ENCODE peak calls at places on chromosomes 5 and 9, in six cellular contexts. N, F, X, C, M and J are unnamed samples.

GRCh38 chr5:154287136-154287535 is 96.6 kb downstream of the GALNT10 start:
- DNase-seq in C (no peak), F (peak; percentile 87), M (no peak), X (peak; percentile 78), N (no peak), J (no peak)

GRCh38 chr5:57042524-57042931 is 90.6 kb upstream of the MIER3 start:
- DNase-seq in M (no peak), F (no peak), C (no peak), N (no peak), X (no peak), J (no peak)

GRCh38 chr5:21152611-21153010 is 1164.6 kb upstream of the CDH18 start:
- DNase-seq in C (no peak), M (no peak), F (peak; percentile 0), N (no peak), X (no peak), J (no peak)

GRCh38 chr5:73818357-73818756 is 192.4 kb downstream of the ARHGEF28 start:
- DNase-seq in C (no peak), N (no peak), M (no peak), X (no peak), F (peak; percentile 90), J (no peak)

GRCh38 chr5:122668552-122668951 is 106.3 kb upstream of the SNX2 start:
- DNase-seq in M (no peak), X (no peak), F (no peak), N (no peak), C (no peak), J (no peak)

GRCh38 chr9:71684566-71684965 is 83.7 kb downstream of the CEMIP2 start:
- DNase-seq in X (no peak), M (no peak), C (no peak), F (no peak), N (no peak), J (no peak)

GRCh38 chr9:36834736-36835135 is 199.3 kb downstream of the PAX5 start:
- DNase-seq in F (no peak), X (no peak), N (no peak), C (no peak), M (no peak), J (no peak)

GRCh38 chr9:124108216-124108615 is 96.6 kb downstream of the LHX2 start:
- DNase-seq in N (no peak), X (no peak), M (no peak), C (no peak), F (no peak), J (no peak)

GRCh38 chr9:24899463-24899862 is 353.8 kb upstream of the IZUMO3 start:
- DNase-seq in M (no peak), X (no peak), F (no peak), C (no peak), N (no peak), J (no peak)

GRCh38 chr9:114430443-114430842 is 42.7 kb upstream of the AKNA start:
- DNase-seq in N (no peak), M (no peak), X (no peak), F (no peak), C (no peak), J (no peak)

GRCh38 chr9:89801723-89802680 is 197.2 kb downstream of the GADD45G start:
- DNase-seq in C (no peak), X (no peak), N (no peak), M (no peak), F (no peak), J (no peak)

GRCh38 chr5:94245608-94246007 is 372.8 kb downstream of the KIAA0825 start:
- DNase-seq in N (no peak), F (peak; percentile 19), C (no peak), M (no peak), X (no peak), J (no peak)

GRCh38 chr5:228886-229285 is 10.8 kb downstream of the SDHA start:
- DNase-seq in M (no peak), F (no peak), X (no peak), N (no peak), C (no peak), J (no peak)

GRCh38 chr5:173858675-173859121 is 29.5 kb upstream of the CPEB4 start:
- DNase-seq in N (no peak), F (no peak), X (peak; percentile 29), M (no peak), C (no peak), J (no peak)

GRCh38 chr9:98852463-98852735 is 44.9 kb downstream of the GALNT12 start:
- DNase-seq in M (no peak), F (no peak), N (no peak), X (no peak), C (no peak), J (no peak)

GRCh38 chr9:99678550-99678949 is 143.1 kb upstream of the NR4A3 start:
- DNase-seq in N (no peak), C (no peak), M (no peak), F (no peak), X (no peak), J (no peak)